ENCODE peak calls at places on chromosomes 5 and 9, in five cellular contexts. K is GM12865, R is AG10803, F is ascending aorta, H is AG09309. Z is an unnamed sample.

GRCh38 chr9:18379073-18379811 is 94.7 kb upstream of the ADAMTSL1 start:
- DNase-seq in K (no peak), F (no peak), R (peak; percentile 77), H (peak; percentile 72), Z (no peak)

GRCh38 chr5:65961644-65962043 is 35.3 kb downstream of the ERBIN start:
- DNase-seq in H (peak; percentile 7), F (no peak), K (peak; percentile 53), R (peak; percentile 38), Z (no peak)

GRCh38 chr5:159210306-159210722 is 961 bp upstream of the RNF145 start:
- DNase-seq in R (no peak), K (no peak), F (no peak), H (no peak), Z (no peak)

GRCh38 chr9:137007060-137007815 is 10.9 kb upstream of the CLIC3 start:
- DNase-seq in R (no peak), K (no peak), H (no peak), F (no peak), Z (no peak)

GRCh38 chr9:116337015-116337414 is 183.4 kb downstream of the PAPPA start:
- DNase-seq in F (no peak), K (no peak), R (peak; percentile 59), H (no peak), Z (no peak)

GRCh38 chr9:79195904-79196303 is 375.9 kb upstream of the TLE4 start:
- DNase-seq in F (no peak), R (peak; percentile 86), H (peak; percentile 82), K (no peak), Z (no peak)

GRCh38 chr5:68292316-68292715 is 76.8 kb downstream of the PIK3R1 start:
- DNase-seq in H (no peak), R (peak; percentile 45), K (no peak), F (no peak), Z (no peak)

GRCh38 chr5:107997338-107997979 is 326.7 kb upstream of the EFNA5 start:
- DNase-seq in K (no peak), F (no peak), H (no peak), R (peak; percentile 13), Z (no peak)

GRCh38 chr9:95336281-95336680 is 18.8 kb upstream of the FANCC start:
- DNase-seq in F (no peak), R (no peak), K (peak; percentile 37), H (no peak), Z (no peak)

GRCh38 chr5:156491766-156492165 is 164.8 kb downstream of the SGCD start:
- DNase-seq in F (no peak), R (no peak), H (no peak), K (no peak), Z (no peak)

GRCh38 chr5:139417214-139417613 is 13.3 kb upstream of the SPATA24 start:
- DNase-seq in H (no peak), F (no peak), K (no peak), R (no peak), Z (no peak)

GRCh38 chr5:116942622-116943021 is 368.0 kb upstream of the SEMA6A start:
- DNase-seq in H (no peak), F (no peak), K (no peak), R (no peak), Z (no peak)

GRCh38 chr9:114288233-114289051 is 34.5 kb upstream of the ORM1 start:
- DNase-seq in H (no peak), F (no peak), R (peak; percentile 78), K (no peak), Z (peak; percentile 1)

GRCh38 chr9:132731230-132731629 is 61.0 kb downstream of the GTF3C4 start:
- DNase-seq in R (no peak), K (no peak), H (no peak), F (no peak), Z (no peak)

GRCh38 chr9:133589454-133590227 is 19.5 kb downstream of the FAM163B start:
- DNase-seq in K (peak; percentile 12), F (no peak), H (no peak), R (no peak), Z (no peak)

GRCh38 chr5:92402045-92402444 is 1018.9 kb upstream of the ARRDC3 start:
- DNase-seq in F (no peak), K (no peak), H (no peak), R (peak; percentile 0), Z (no peak)

GRCh38 chr9:70480405-70480980 is 66.0 kb upstream of the KLF9 start:
- DNase-seq in F (peak; percentile 70), R (peak; percentile 54), H (no peak), K (no peak), Z (peak; percentile 69)

GRCh38 chr5:137735531-137736284 is at the start of gene KLHL3:
- DNase-seq in H (no peak), K (peak; percentile 45), F (no peak), R (peak; percentile 28), Z (no peak)

GRCh38 chr9:121631978-121632418 is 19.4 kb upstream of the DAB2IP start:
- DNase-seq in R (no peak), K (no peak), H (no peak), F (no peak), Z (no peak)

GRCh38 chr5:111532873-111533272 is 20.5 kb upstream of the STARD4 start:
- DNase-seq in F (no peak), K (no peak), R (peak; percentile 41), H (no peak), Z (no peak)

GRCh38 chr5:149174847-149175234 is 33.5 kb downstream of the ABLIM3 start:
- DNase-seq in F (no peak), K (no peak), R (no peak), H (no peak), Z (no peak)

GRCh38 chr9:13648676-13649075 is 369.2 kb upstream of the MPDZ start:
- DNase-seq in H (no peak), K (no peak), F (no peak), R (no peak), Z (no peak)

GRCh38 chr9:130286072-130286770 is 20.7 kb downstream of the HMCN2 start:
- DNase-seq in H (no peak), K (no peak), R (no peak), F (no peak), Z (no peak)
- H3K4me3 ChIP-seq in H (no peak overlapping the region), K (no peak overlapping the region), R (no peak overlapping the region), F (no peak overlapping the region), Z (no peak overlapping the region)

GRCh38 chr5:71573611-71574010 is 13.5 kb upstream of the MCCC2 start:
- DNase-seq in H (no peak), R (no peak), K (no peak), F (no peak), Z (no peak)
- TF ChIP-seq CTCF in H (no peak), R (no peak), K (no peak), F (no peak), Z (no peak)

GRCh38 chr9:97411440-97411788 is 482 bp upstream of the TDRD7 start:
- DNase-seq in F (no peak), K (no peak), H (no peak), R (no peak), Z (no peak)
- H3K4me3 ChIP-seq in F (peak overlapping the region; percentile 85), K (peak overlapping the region; percentile 53), H (peak overlapping the region; percentile 44), R (peak overlapping the region; percentile 65), Z (peak overlapping the region; percentile 80)

GRCh38 chr5:142746532-142746931 is 23.6 kb upstream of the ARHGAP26 start:
- DNase-seq in R (no peak), H (no peak), K (no peak), F (no peak), Z (no peak)

GRCh38 chr5:142748132-142748531 is 22.0 kb upstream of the ARHGAP26 start:
- DNase-seq in F (no peak), K (no peak), R (peak; percentile 86), H (peak; percentile 38), Z (no peak)

GRCh38 chr5:142749321-142749720 is 20.9 kb upstream of the ARHGAP26 start:
- DNase-seq in K (no peak), H (peak; percentile 28), R (peak; percentile 54), F (no peak), Z (no peak)

GRCh38 chr5:142747034-142747433 is 23.1 kb upstream of the ARHGAP26 start:
- DNase-seq in K (no peak), F (no peak), H (peak; percentile 75), R (peak; percentile 91), Z (no peak)

DNA sequence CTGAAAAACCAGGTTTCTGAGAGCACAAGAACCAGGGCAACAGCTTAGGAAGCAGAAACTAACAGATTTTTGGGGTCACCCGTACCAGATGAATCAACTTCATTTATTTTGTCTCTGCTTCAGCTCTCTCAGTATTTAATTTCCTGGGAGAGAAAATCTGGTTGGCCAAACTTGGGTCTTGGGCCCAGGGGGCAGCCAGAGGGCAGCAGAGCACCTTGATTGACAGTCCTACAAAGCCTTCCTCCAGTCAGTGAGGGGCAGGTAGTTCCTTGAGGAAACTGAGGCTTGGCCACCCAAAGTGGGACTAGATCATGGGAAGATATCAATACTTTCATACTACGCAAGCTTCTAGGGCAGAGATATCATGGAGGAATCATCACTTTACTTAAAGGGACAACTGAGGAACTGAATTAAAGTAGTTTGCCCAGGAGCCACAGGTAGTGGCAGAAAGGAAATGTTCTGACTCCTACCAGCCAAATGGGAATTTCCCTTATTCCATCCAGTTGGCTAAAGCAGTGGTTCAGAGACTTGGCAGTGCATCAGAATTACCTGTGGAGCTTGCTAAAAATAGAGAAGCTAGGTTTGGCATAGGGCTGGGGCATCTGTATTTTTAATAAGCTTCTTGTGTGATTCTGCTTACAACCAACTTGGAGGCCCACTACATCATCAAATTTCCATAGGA is 21.5 kb upstream of the ARHGAP26 start:
- DNase-seq in K (peak; percentile 54), R (no peak), H (no peak), F (no peak), Z (no peak)
- TF ChIP-seq CTCF in K (peak; percentile 55), R (peak; percentile 10), H (peak; percentile 16), F (no peak), Z (no peak)

Z was measured in thoracic aorta.